ENCODE peak calls at places on chromosome 19, in eight cellular contexts. A is GM23338, M is suprapubic skin, O is transverse colon, B is breast epithelium, U is stomach, L is esophagus muscularis mucosa, T is vagina. Z is an unnamed sample.

GRCh38 chr19:48511321-48511731 is 309 bp downstream of the LMTK3 start:
- DNase-seq in T (no peak), M (no peak), A (no peak), U (no peak), O (no peak), B (no peak), L (no peak), Z (no peak)

GRCh38 chr19:1445932-1446712 is 3.8 kb upstream of the APC2 start:
- DNase-seq in M (no peak), A (peak), L (no peak), O (no peak), U (no peak), T (no peak), B (no peak), Z (no peak)

GRCh38 chr19:53977991-53978731 is 13.3 kb upstream of the CACNG6 start:
- DNase-seq in M (no peak), U (no peak), B (no peak), O (no peak), A (peak), L (no peak), T (no peak), Z (no peak)

GRCh38 chr19:41936416-41936850 is 8.2 kb upstream of the ERFL start:
- DNase-seq in O (no peak), U (no peak), B (no peak), T (no peak), L (no peak), M (no peak), A (no peak), Z (no peak)

GRCh38 chr19:50330365-50331078 is 1.3 kb upstream of the KCNC3 start:
- DNase-seq in O (peak), U (peak), M (no peak), B (peak), L (no peak), T (no peak), A (peak), Z (peak)

GRCh38 chr19:5613466-5613865 is 9.1 kb downstream of the SAFB2 start:
- DNase-seq in B (no peak), T (no peak), A (no peak), U (no peak), O (no peak), M (no peak), L (no peak), Z (no peak)

GRCh38 chr19:5289060-5289990 is 51.3 kb downstream of the PTPRS start:
- DNase-seq in T (no peak), U (no peak), B (no peak), O (no peak), L (no peak), A (no peak), M (no peak), Z (no peak)

GRCh38 chr19:39494661-39495060 is 4.1 kb upstream of the DLL3 start:
- DNase-seq in U (no peak), B (no peak), M (no peak), T (no peak), L (no peak), A (no peak), O (no peak), Z (no peak)

GRCh38 chr19:1058112-1058511 is 8.9 kb upstream of the ARHGAP45 start:
- DNase-seq in M (no peak), T (no peak), B (no peak), O (no peak), L (no peak), A (no peak), U (no peak), Z (no peak)

GRCh38 chr19:38434549-38435051 is 1.1 kb downstream of the RYR1 start:
- DNase-seq in M (no peak), L (no peak), B (no peak), A (peak), T (no peak), U (no peak), O (peak), Z (no peak)

GRCh38 chr19:2015611-2015950 is at the start of gene BTBD2:
- DNase-seq in L (no peak), B (no peak), U (peak), A (peak), T (no peak), O (peak), M (no peak), Z (no peak)

GRCh38 chr19:40005670-40006272 is 8.9 kb downstream of the ZNF546 start:
- DNase-seq in B (no peak), L (no peak), A (no peak), U (no peak), M (no peak), T (no peak), O (no peak), Z (no peak)

GRCh38 chr19:41408256-41408655 is 10.6 kb downstream of the BCKDHA start:
- DNase-seq in T (no peak), B (no peak), A (peak), U (no peak), O (no peak), L (no peak), M (no peak), Z (no peak)

GRCh38 chr19:19053508-19054314 is 10.1 kb upstream of the SLC25A42 start:
- DNase-seq in A (peak), O (peak), T (no peak), B (no peak), U (peak), L (no peak), M (no peak), Z (peak)

GRCh38 chr19:41753936-41754529 is 1.3 kb upstream of the CEACAM6 start:
- DNase-seq in T (no peak), A (peak), U (peak), B (no peak), M (no peak), L (no peak), O (peak), Z (no peak)

GRCh38 chr19:11017275-11018035 is 56.6 kb downstream of the SMARCA4 start:
- DNase-seq in M (no peak), A (no peak), L (no peak), B (no peak), O (no peak), U (no peak), T (no peak), Z (no peak)

DNA sequence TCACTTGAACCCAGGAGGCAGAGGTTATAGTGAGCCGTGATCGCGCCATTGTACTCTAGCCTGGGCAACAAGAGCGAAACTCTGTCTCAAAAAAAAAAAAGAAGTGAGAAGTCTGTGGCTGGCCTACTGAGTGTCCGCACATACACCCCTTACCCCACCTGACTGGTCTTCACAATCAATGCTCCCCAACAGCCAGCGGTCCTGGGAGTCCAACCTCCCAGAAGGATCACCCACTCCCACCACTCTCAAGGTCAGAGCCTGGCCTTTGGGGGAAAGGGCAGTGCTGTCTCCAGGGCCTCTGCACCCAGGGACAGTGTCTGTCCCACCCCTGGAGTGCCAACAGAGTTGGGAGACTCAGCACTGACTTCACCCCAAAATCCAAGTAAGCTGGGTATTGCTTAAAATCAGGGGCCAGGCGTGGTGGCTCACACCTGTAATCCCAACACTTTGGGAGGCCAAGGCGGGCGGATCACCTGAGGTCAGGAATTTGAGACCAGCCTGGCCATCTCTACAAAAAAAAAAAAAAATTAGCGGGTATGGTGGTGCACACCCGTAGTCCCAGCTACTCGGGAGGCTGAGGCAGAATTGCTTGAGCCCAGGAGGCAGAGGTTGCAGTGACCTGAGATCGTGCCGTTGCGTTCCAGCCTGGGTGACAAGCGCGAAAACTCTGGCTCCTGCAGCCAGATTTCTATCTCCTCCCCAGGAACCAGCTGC is 2.3 kb upstream of the CD320 start:
- DNase-seq in L (no peak), B (peak), T (no peak), O (peak), A (no peak), M (peak), U (peak), Z (no peak)
- TF ChIP-seq POLR2AphosphoS5 in L (no peak), B (no peak), T (no peak), O (no peak), A (no peak), M (no peak), U (no peak), Z (no peak)

GRCh38 chr19:55189424-55189823 is 9.3 kb upstream of the SYT5 start:
- DNase-seq in O (peak), U (no peak), A (no peak), B (no peak), L (no peak), M (no peak), T (no peak), Z (no peak)
- TF ChIP-seq POLR2AphosphoS5 in O (peak), U (peak), A (no peak), B (peak), L (no peak), M (peak), T (peak), Z (no peak)

DNA sequence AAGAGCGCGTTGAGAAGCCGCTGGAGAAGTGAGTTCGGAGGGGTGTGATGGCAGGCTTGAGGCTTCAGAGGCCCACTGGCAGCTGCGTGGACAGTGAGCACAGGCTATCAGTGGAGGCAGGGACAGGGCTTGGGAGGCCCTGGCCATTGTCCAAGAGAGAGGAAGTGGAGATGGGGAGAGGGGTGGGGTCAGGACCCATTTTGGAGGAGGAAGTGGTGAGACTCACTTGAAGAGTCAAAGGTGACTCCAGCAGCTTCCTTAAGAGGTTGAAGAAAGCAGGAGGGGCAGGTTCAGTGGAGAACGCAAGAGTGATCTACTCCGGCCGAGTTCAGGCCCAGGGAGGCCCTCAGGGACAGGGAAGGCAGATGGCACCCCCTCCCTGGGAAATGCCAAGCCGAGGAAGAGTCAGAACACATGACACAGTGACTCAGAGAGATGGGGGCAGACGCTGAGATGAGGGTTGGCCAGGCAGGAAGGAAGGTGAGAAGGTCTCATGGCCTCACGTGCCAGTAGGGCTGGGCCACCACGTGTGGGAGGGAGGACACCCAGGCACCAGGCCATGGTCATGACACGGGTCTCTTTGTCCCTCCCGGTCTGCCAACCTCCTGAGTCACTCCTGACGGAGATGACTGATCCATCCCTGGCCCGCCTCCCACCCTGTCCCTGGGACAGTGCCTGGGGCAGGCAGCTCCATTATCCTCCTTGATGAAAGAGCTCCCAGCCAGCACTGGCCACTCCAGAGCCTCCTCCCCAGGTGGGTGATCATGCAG is 10.1 kb upstream of the CD22 start:
- DNase-seq in M (no peak), L (no peak), A (no peak), T (no peak), O (peak), B (peak), U (peak), Z (peak)
- TF ChIP-seq POLR2AphosphoS5 in M (peak), L (no peak), A (no peak), T (peak), O (no peak), B (peak), U (peak), Z (no peak)

GRCh38 chr19:7916137-7916907 is 1.7 kb downstream of the TGFBR3L start:
- DNase-seq in U (peak), T (no peak), L (no peak), M (no peak), O (peak), B (no peak), A (peak), Z (no peak)
- TF ChIP-seq POLR2AphosphoS5 in U (no peak), T (no peak), L (no peak), M (no peak), O (no peak), B (no peak), A (peak), Z (no peak)

DNA sequence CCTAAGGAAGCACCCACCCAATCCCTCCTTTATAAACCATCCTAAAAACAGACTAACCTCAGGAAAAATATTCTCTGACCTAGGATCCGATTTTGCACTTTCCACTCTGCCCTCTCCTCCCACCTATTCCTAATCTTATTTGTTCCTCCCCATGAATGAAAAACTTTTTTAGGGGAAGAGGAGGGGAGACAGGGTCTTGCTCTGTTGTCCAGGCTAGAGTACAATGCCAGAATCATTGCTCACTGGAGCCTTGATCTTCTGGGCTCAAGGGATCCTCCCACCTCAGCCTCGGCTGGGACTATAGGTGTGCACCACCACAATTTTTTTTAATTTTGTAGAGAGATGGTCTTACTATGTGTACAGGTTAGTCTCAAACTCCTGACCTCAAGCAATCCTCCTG is 4.4 kb downstream of the ZNF564 start:
- DNase-seq in O (no peak), T (no peak), A (no peak), L (no peak), B (no peak), U (no peak), M (no peak), Z (no peak)
- TF ChIP-seq POLR2AphosphoS5 in O (no peak), T (no peak), A (no peak), L (no peak), B (no peak), U (no peak), M (no peak), Z (no peak)

Z was measured in GM12892.